ENCODE peak calls at places on chromosomes 4 and X, in eight cellular contexts. One of them, this sample, is unnamed.

GRCh38 chr4:168787334-168787733 is 222.7 kb downstream of the CBR4 start:
- DNase-seq in AG04450: no peak
- DNase-seq in spleen: no peak
- DNase-seq in K562: no peak
- DNase-seq in lung: no peak
- DNase-seq in esophagus squamous epithelium: no peak
- DNase-seq in uterus: no peak
- DNase-seq in psoas muscle: no peak
- DNase-seq in this sample: no peak

GRCh38 chrX:63750846-63751245 is 34.2 kb downstream of the ARHGEF9 start:
- DNase-seq in AG04450: no peak
- DNase-seq in spleen: no peak
- DNase-seq in K562: no peak
- DNase-seq in lung: no peak
- DNase-seq in esophagus squamous epithelium: no peak
- DNase-seq in uterus: no peak
- DNase-seq in psoas muscle: no peak
- DNase-seq in this sample: no peak

GRCh38 chrX:108018659-108019381 is 26.0 kb upstream of the VSIG1 start:
- DNase-seq in AG04450: no peak
- DNase-seq in spleen: no peak
- DNase-seq in K562: no peak
- DNase-seq in lung: no peak
- DNase-seq in esophagus squamous epithelium: no peak
- DNase-seq in uterus: no peak
- DNase-seq in psoas muscle: no peak
- DNase-seq in this sample: peak; percentile 16

GRCh38 chr4:21733894-21734630 is 214.5 kb downstream of the KCNIP4 start:
- DNase-seq in AG04450: no peak
- DNase-seq in spleen: no peak
- DNase-seq in K562: no peak
- DNase-seq in lung: no peak
- DNase-seq in esophagus squamous epithelium: no peak
- DNase-seq in uterus: no peak
- DNase-seq in psoas muscle: no peak
- DNase-seq in this sample: no peak

GRCh38 chr4:99300934-99301333 is 10.1 kb upstream of the ADH1A start:
- DNase-seq in AG04450: peak; percentile 95
- DNase-seq in spleen: no peak
- DNase-seq in K562: peak; percentile 9
- DNase-seq in lung: peak; percentile 84
- DNase-seq in esophagus squamous epithelium: no peak
- DNase-seq in uterus: peak; percentile 80
- DNase-seq in psoas muscle: peak; percentile 82
- DNase-seq in this sample: no peak

GRCh38 chr4:128768373-128768996 is 41.0 kb upstream of the JADE1 start:
- DNase-seq in AG04450: no peak
- DNase-seq in spleen: no peak
- DNase-seq in K562: no peak
- DNase-seq in lung: no peak
- DNase-seq in esophagus squamous epithelium: no peak
- DNase-seq in uterus: no peak
- DNase-seq in psoas muscle: no peak
- DNase-seq in this sample: no peak

GRCh38 chrX:45351478-45351877 is 150.8 kb upstream of the DIPK2B start:
- DNase-seq in AG04450: peak; percentile 33
- DNase-seq in spleen: no peak
- DNase-seq in K562: no peak
- DNase-seq in lung: no peak
- DNase-seq in esophagus squamous epithelium: no peak
- DNase-seq in uterus: no peak
- DNase-seq in psoas muscle: no peak
- DNase-seq in this sample: no peak

GRCh38 chr4:164252286-164252685 is 501.6 kb upstream of the SMIM31 start:
- DNase-seq in AG04450: no peak
- DNase-seq in spleen: no peak
- DNase-seq in K562: no peak
- DNase-seq in lung: no peak
- DNase-seq in esophagus squamous epithelium: no peak
- DNase-seq in uterus: no peak
- DNase-seq in psoas muscle: no peak
- DNase-seq in this sample: no peak

GRCh38 chrX:21412029-21412428 is 37.8 kb downstream of the CNKSR2 start:
- DNase-seq in AG04450: no peak
- DNase-seq in spleen: no peak
- DNase-seq in K562: no peak
- DNase-seq in lung: no peak
- DNase-seq in esophagus squamous epithelium: no peak
- DNase-seq in uterus: no peak
- DNase-seq in psoas muscle: no peak
- DNase-seq in this sample: no peak

GRCh38 chrX:40098264-40099045 is 697 bp upstream of the BCOR start:
- DNase-seq in AG04450: no peak
- DNase-seq in spleen: peak; percentile 89
- DNase-seq in K562: no peak
- DNase-seq in lung: no peak
- DNase-seq in esophagus squamous epithelium: no peak
- DNase-seq in uterus: no peak
- DNase-seq in psoas muscle: peak; percentile 71
- DNase-seq in this sample: peak; percentile 50

GRCh38 chrX:53930513-53931380 is 113.5 kb downstream of the PHF8 start:
- DNase-seq in AG04450: peak; percentile 1
- DNase-seq in spleen: no peak
- DNase-seq in K562: no peak
- DNase-seq in lung: no peak
- DNase-seq in esophagus squamous epithelium: no peak
- DNase-seq in uterus: no peak
- DNase-seq in psoas muscle: no peak
- DNase-seq in this sample: no peak

GRCh38 chr4:17166954-17167353 is 268.5 kb upstream of the LDB2 start:
- DNase-seq in AG04450: no peak
- DNase-seq in spleen: no peak
- DNase-seq in K562: no peak
- DNase-seq in lung: no peak
- DNase-seq in esophagus squamous epithelium: no peak
- DNase-seq in uterus: peak; percentile 36
- DNase-seq in psoas muscle: no peak
- DNase-seq in this sample: no peak

GRCh38 chrX:102976793-102977495 is 39.9 kb downstream of the RAB40AL start:
- DNase-seq in AG04450: no peak
- DNase-seq in spleen: no peak
- DNase-seq in K562: no peak
- DNase-seq in lung: no peak
- DNase-seq in esophagus squamous epithelium: no peak
- DNase-seq in uterus: no peak
- DNase-seq in psoas muscle: no peak
- DNase-seq in this sample: no peak

GRCh38 chr4:77022581-77023133 is 53.1 kb downstream of the CCNI start:
- DNase-seq in AG04450: no peak
- DNase-seq in spleen: no peak
- DNase-seq in K562: no peak
- DNase-seq in lung: no peak
- DNase-seq in esophagus squamous epithelium: no peak
- DNase-seq in uterus: no peak
- DNase-seq in psoas muscle: no peak
- DNase-seq in this sample: no peak

GRCh38 chrX:150926304-150926703 is 27.8 kb upstream of the CD99L2 start:
- DNase-seq in AG04450: no peak
- DNase-seq in spleen: no peak
- DNase-seq in K562: no peak
- DNase-seq in lung: no peak
- DNase-seq in esophagus squamous epithelium: no peak
- DNase-seq in uterus: no peak
- DNase-seq in psoas muscle: no peak
- DNase-seq in this sample: no peak

GRCh38 chr4:169254546-169254983 is 16.2 kb downstream of the SH3RF1 start:
- DNase-seq in AG04450: peak; percentile 53
- DNase-seq in spleen: no peak
- DNase-seq in K562: no peak
- DNase-seq in lung: peak; percentile 53
- DNase-seq in esophagus squamous epithelium: no peak
- DNase-seq in uterus: no peak
- DNase-seq in psoas muscle: no peak
- DNase-seq in this sample: no peak

GRCh38 chr4:13384055-13384454 is 100.1 kb downstream of the RAB28 start:
- DNase-seq in AG04450: no peak
- DNase-seq in spleen: no peak
- DNase-seq in K562: no peak
- DNase-seq in lung: no peak
- DNase-seq in esophagus squamous epithelium: no peak
- DNase-seq in uterus: no peak
- DNase-seq in psoas muscle: no peak
- DNase-seq in this sample: no peak

GRCh38 chr4:184232212-184232611 is 14.5 kb upstream of the ENPP6 start:
- DNase-seq in AG04450: no peak
- DNase-seq in spleen: no peak
- DNase-seq in K562: no peak
- DNase-seq in lung: no peak
- DNase-seq in esophagus squamous epithelium: no peak
- DNase-seq in uterus: no peak
- DNase-seq in psoas muscle: no peak
- DNase-seq in this sample: no peak

GRCh38 chr4:162847945-162848549 is 318.6 kb downstream of the NAF1 start:
- DNase-seq in AG04450: no peak
- DNase-seq in spleen: no peak
- DNase-seq in K562: no peak
- DNase-seq in lung: no peak
- DNase-seq in esophagus squamous epithelium: no peak
- DNase-seq in uterus: no peak
- DNase-seq in psoas muscle: no peak
- DNase-seq in this sample: no peak

GRCh38 chr4:112083587-112084347 is 61.5 kb upstream of the FAM241A start:
- DNase-seq in AG04450: no peak
- DNase-seq in spleen: no peak
- DNase-seq in K562: no peak
- DNase-seq in lung: no peak
- DNase-seq in esophagus squamous epithelium: no peak
- DNase-seq in uterus: no peak
- DNase-seq in psoas muscle: no peak
- DNase-seq in this sample: no peak

GRCh38 chr4:57109847-57110634 is at the start of gene IGFBP7:
- DNase-seq in AG04450: no peak
- DNase-seq in spleen: peak; percentile 86
- DNase-seq in K562: peak; percentile 60
- DNase-seq in lung: peak; percentile 46
- DNase-seq in esophagus squamous epithelium: no peak
- DNase-seq in uterus: peak; percentile 72
- DNase-seq in psoas muscle: peak; percentile 61
- DNase-seq in this sample: no peak

GRCh38 chr4:55503164-55503563 is 43.5 kb downstream of the CLOCK start:
- DNase-seq in AG04450: no peak
- DNase-seq in spleen: no peak
- DNase-seq in K562: peak; percentile 13
- DNase-seq in lung: no peak
- DNase-seq in esophagus squamous epithelium: no peak
- DNase-seq in uterus: no peak
- DNase-seq in psoas muscle: no peak
- DNase-seq in this sample: no peak

GRCh38 chr4:139789096-139789495 is 123.5 kb downstream of the MGST2 start:
- DNase-seq in AG04450: no peak
- DNase-seq in spleen: no peak
- DNase-seq in K562: no peak
- DNase-seq in lung: no peak
- DNase-seq in esophagus squamous epithelium: no peak
- DNase-seq in uterus: no peak
- DNase-seq in psoas muscle: no peak
- DNase-seq in this sample: no peak

DNA sequence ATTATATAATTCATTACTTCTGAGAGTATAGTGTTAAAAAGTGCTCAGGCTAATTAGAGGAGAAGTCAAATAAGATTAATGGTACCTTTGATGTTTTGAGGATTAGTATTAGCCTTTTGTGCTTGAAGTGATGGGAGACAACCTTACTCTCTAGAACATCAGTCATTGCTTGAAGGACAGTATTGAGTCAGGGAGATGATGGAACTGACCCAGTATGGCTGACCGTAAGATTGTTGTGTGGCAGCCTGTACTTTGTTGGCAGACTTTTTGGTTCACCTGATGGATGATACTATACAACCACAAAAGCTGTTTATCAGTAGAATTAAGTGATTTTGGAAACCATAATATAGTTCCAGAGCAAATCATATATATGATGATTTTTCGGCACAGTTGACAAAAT is 9.9 kb downstream of the OGT start:
- DNase-seq in AG04450: no peak
- DNase-seq in spleen: no peak
- DNase-seq in K562: no peak
- DNase-seq in lung: no peak
- DNase-seq in esophagus squamous epithelium: no peak
- DNase-seq in uterus: no peak
- DNase-seq in psoas muscle: no peak
- DNase-seq in this sample: no peak
- H3K27ac ChIP-seq in AG04450: no peak overlapping the region
- H3K27ac ChIP-seq in spleen: no peak overlapping the region
- H3K27ac ChIP-seq in K562: no peak overlapping the region
- H3K27ac ChIP-seq in lung: peak overlapping the region; percentile 21
- H3K27ac ChIP-seq in esophagus squamous epithelium: peak overlapping the region; percentile 48
- H3K27ac ChIP-seq in uterus: no peak overlapping the region
- H3K27ac ChIP-seq in psoas muscle: peak overlapping the region; percentile 61
- H3K27ac ChIP-seq in this sample: no peak overlapping the region

GRCh38 chrX:47817421-47817820 is 19.3 kb upstream of the ZNF81 start:
- DNase-seq in AG04450: no peak
- DNase-seq in spleen: no peak
- DNase-seq in K562: peak; percentile 20
- DNase-seq in lung: no peak
- DNase-seq in esophagus squamous epithelium: no peak
- DNase-seq in uterus: no peak
- DNase-seq in psoas muscle: no peak
- DNase-seq in this sample: no peak
- H3K27me3 ChIP-seq in AG04450: peaks cover 2% of the 10 kb centered on the region
- H3K27me3 ChIP-seq in spleen: no peaks in the 10 kb centered on the region
- H3K27me3 ChIP-seq in K562: no peaks in the 10 kb centered on the region
- H3K27me3 ChIP-seq in lung: no peaks in the 10 kb centered on the region
- H3K27me3 ChIP-seq in esophagus squamous epithelium: no peaks in the 10 kb centered on the region
- H3K27me3 ChIP-seq in uterus: peaks cover 7% of the 10 kb centered on the region
- H3K27me3 ChIP-seq in psoas muscle: no peaks in the 10 kb centered on the region
- H3K27me3 ChIP-seq in this sample: no peaks in the 10 kb centered on the region

GRCh38 chr4:152356428-152357034 is 179.4 kb downstream of the FBXW7 start:
- DNase-seq in AG04450: no peak
- DNase-seq in spleen: no peak
- DNase-seq in K562: no peak
- DNase-seq in lung: no peak
- DNase-seq in esophagus squamous epithelium: no peak
- DNase-seq in uterus: no peak
- DNase-seq in psoas muscle: no peak
- DNase-seq in this sample: no peak
- TF ChIP-seq CTCF in AG04450: peak; percentile 7
- TF ChIP-seq CTCF in spleen: no peak
- TF ChIP-seq CTCF in K562: peak; percentile 34
- TF ChIP-seq CTCF in lung: no peak
- TF ChIP-seq CTCF in esophagus squamous epithelium: no peak
- TF ChIP-seq CTCF in uterus: no peak
- TF ChIP-seq CTCF in psoas muscle: no peak
- TF ChIP-seq CTCF in this sample: peak; percentile 21

DNA sequence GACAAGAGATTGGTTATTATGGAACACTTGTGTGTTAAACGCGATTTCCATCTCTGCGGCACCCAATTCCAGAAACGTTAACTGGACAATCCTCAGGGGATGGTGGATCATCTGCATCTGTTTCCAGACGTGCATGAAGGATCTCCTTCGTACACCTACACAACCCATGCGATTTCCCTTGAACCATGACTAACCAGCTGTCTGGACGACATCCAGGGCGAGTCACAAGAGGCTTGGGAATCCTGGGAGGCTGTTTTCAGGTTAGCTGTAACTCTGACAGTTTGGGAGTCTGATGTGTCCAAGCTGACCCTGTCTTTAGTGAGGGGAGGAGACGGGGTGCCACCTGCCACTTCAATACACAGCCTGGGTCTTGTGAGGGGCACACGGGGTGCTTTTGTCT is 84.5 kb downstream of the GATB start:
- DNase-seq in AG04450: peak; percentile 69
- DNase-seq in spleen: no peak
- DNase-seq in K562: no peak
- DNase-seq in lung: no peak
- DNase-seq in esophagus squamous epithelium: no peak
- DNase-seq in uterus: no peak
- DNase-seq in psoas muscle: no peak
- DNase-seq in this sample: no peak
- H3K27ac ChIP-seq in AG04450: peak overlapping the region; percentile 21
- H3K27ac ChIP-seq in spleen: no peak overlapping the region
- H3K27ac ChIP-seq in K562: no peak overlapping the region
- H3K27ac ChIP-seq in lung: no peak overlapping the region
- H3K27ac ChIP-seq in esophagus squamous epithelium: no peak overlapping the region
- H3K27ac ChIP-seq in uterus: no peak overlapping the region
- H3K27ac ChIP-seq in psoas muscle: peak overlapping the region; percentile 61
- H3K27ac ChIP-seq in this sample: no peak overlapping the region

This sample was measured in CD4-positive, alpha-beta T cell.